ENCODE peak calls at places on chromosomes 6 and 20, in nine cellular contexts. One of them, this sample, is unnamed.

GRCh38 chr6:51704932-51705540 is 382.4 kb downstream of the PKHD1 start:
- DNase-seq in NCI-H774: no peak
- DNase-seq in activated naive CD4-positive, alpha-beta T cell: no peak
- DNase-seq in EH: no peak
- DNase-seq in cardiac fibroblast: no peak
- DNase-seq in A172: no peak
- DNase-seq in tibial nerve: no peak
- DNase-seq in activated CD4-positive, alpha-beta T cell treated with anti-CD3 and anti-CD28 coated beads, Interleukin-2, amount 50 U/mL, for 1 hour: no peak
- DNase-seq in NCI-H526: no peak
- DNase-seq in this sample: no peak

GRCh38 chr20:64131406-64131805 is 24.0 kb upstream of the NPBWR2 start:
- DNase-seq in NCI-H774: peak; percentile 40
- DNase-seq in activated naive CD4-positive, alpha-beta T cell: no peak
- DNase-seq in EH: peak; percentile 34
- DNase-seq in cardiac fibroblast: peak; percentile 11
- DNase-seq in A172: no peak
- DNase-seq in tibial nerve: no peak
- DNase-seq in activated CD4-positive, alpha-beta T cell treated with anti-CD3 and anti-CD28 coated beads, Interleukin-2, amount 50 U/mL, for 1 hour: no peak
- DNase-seq in NCI-H526: no peak
- DNase-seq in this sample: peak; percentile 31

GRCh38 chr20:48189177-48189576 is 403.9 kb upstream of the SULF2 start:
- DNase-seq in NCI-H774: no peak
- DNase-seq in activated naive CD4-positive, alpha-beta T cell: no peak
- DNase-seq in EH: peak; percentile 71
- DNase-seq in cardiac fibroblast: no peak
- DNase-seq in A172: peak; percentile 44
- DNase-seq in tibial nerve: no peak
- DNase-seq in activated CD4-positive, alpha-beta T cell treated with anti-CD3 and anti-CD28 coated beads, Interleukin-2, amount 50 U/mL, for 1 hour: no peak
- DNase-seq in NCI-H526: peak; percentile 30
- DNase-seq in this sample: peak; percentile 60

GRCh38 chr6:33028220-33028849 is 18.9 kb upstream of the HLA-DOA start:
- DNase-seq in NCI-H774: no peak
- DNase-seq in activated naive CD4-positive, alpha-beta T cell: no peak
- DNase-seq in EH: no peak
- DNase-seq in cardiac fibroblast: no peak
- DNase-seq in A172: no peak
- DNase-seq in tibial nerve: no peak
- DNase-seq in activated CD4-positive, alpha-beta T cell treated with anti-CD3 and anti-CD28 coated beads, Interleukin-2, amount 50 U/mL, for 1 hour: no peak
- DNase-seq in NCI-H526: no peak
- DNase-seq in this sample: no peak

GRCh38 chr6:1130692-1131091 is 181.2 kb upstream of the FOXQ1 start:
- DNase-seq in NCI-H774: no peak
- DNase-seq in activated naive CD4-positive, alpha-beta T cell: no peak
- DNase-seq in EH: no peak
- DNase-seq in cardiac fibroblast: no peak
- DNase-seq in A172: no peak
- DNase-seq in tibial nerve: no peak
- DNase-seq in activated CD4-positive, alpha-beta T cell treated with anti-CD3 and anti-CD28 coated beads, Interleukin-2, amount 50 U/mL, for 1 hour: no peak
- DNase-seq in NCI-H526: no peak
- DNase-seq in this sample: no peak

GRCh38 chr20:48722737-48723191 is 105.0 kb downstream of the PREX1 start:
- DNase-seq in NCI-H774: no peak
- DNase-seq in activated naive CD4-positive, alpha-beta T cell: no peak
- DNase-seq in EH: peak; percentile 22
- DNase-seq in cardiac fibroblast: peak; percentile 69
- DNase-seq in A172: peak; percentile 35
- DNase-seq in tibial nerve: peak; percentile 29
- DNase-seq in activated CD4-positive, alpha-beta T cell treated with anti-CD3 and anti-CD28 coated beads, Interleukin-2, amount 50 U/mL, for 1 hour: no peak
- DNase-seq in NCI-H526: peak; percentile 92
- DNase-seq in this sample: peak; percentile 68

GRCh38 chr20:53677447-53678314 is 84.0 kb upstream of the ZNF217 start:
- DNase-seq in NCI-H774: no peak
- DNase-seq in activated naive CD4-positive, alpha-beta T cell: peak; percentile 19
- DNase-seq in EH: peak; percentile 62
- DNase-seq in cardiac fibroblast: peak; percentile 50
- DNase-seq in A172: no peak
- DNase-seq in tibial nerve: peak; percentile 48
- DNase-seq in activated CD4-positive, alpha-beta T cell treated with anti-CD3 and anti-CD28 coated beads, Interleukin-2, amount 50 U/mL, for 1 hour: no peak
- DNase-seq in NCI-H526: peak; percentile 39
- DNase-seq in this sample: peak; percentile 49

GRCh38 chr20:57211406-57211805 is 55.0 kb downstream of the BMP7 start:
- DNase-seq in NCI-H774: no peak
- DNase-seq in activated naive CD4-positive, alpha-beta T cell: no peak
- DNase-seq in EH: no peak
- DNase-seq in cardiac fibroblast: no peak
- DNase-seq in A172: no peak
- DNase-seq in tibial nerve: no peak
- DNase-seq in activated CD4-positive, alpha-beta T cell treated with anti-CD3 and anti-CD28 coated beads, Interleukin-2, amount 50 U/mL, for 1 hour: no peak
- DNase-seq in NCI-H526: no peak
- DNase-seq in this sample: no peak

GRCh38 chr20:59159091-59159821 is 4.4 kb upstream of the ZNF831 start:
- DNase-seq in NCI-H774: no peak
- DNase-seq in activated naive CD4-positive, alpha-beta T cell: peak; percentile 34
- DNase-seq in EH: no peak
- DNase-seq in cardiac fibroblast: no peak
- DNase-seq in A172: no peak
- DNase-seq in tibial nerve: no peak
- DNase-seq in activated CD4-positive, alpha-beta T cell treated with anti-CD3 and anti-CD28 coated beads, Interleukin-2, amount 50 U/mL, for 1 hour: peak; percentile 69
- DNase-seq in NCI-H526: peak; percentile 12
- DNase-seq in this sample: no peak

GRCh38 chr6:12483712-12484111 is 193.6 kb downstream of the EDN1 start:
- DNase-seq in NCI-H774: no peak
- DNase-seq in activated naive CD4-positive, alpha-beta T cell: no peak
- DNase-seq in EH: peak; percentile 93
- DNase-seq in cardiac fibroblast: peak; percentile 96
- DNase-seq in A172: peak; percentile 99
- DNase-seq in tibial nerve: no peak
- DNase-seq in activated CD4-positive, alpha-beta T cell treated with anti-CD3 and anti-CD28 coated beads, Interleukin-2, amount 50 U/mL, for 1 hour: no peak
- DNase-seq in NCI-H526: no peak
- DNase-seq in this sample: peak; percentile 81

GRCh38 chr6:53979468-53980067 is 131.7 kb upstream of the MLIP start:
- DNase-seq in NCI-H774: peak; percentile 19
- DNase-seq in activated naive CD4-positive, alpha-beta T cell: no peak
- DNase-seq in EH: peak; percentile 49
- DNase-seq in cardiac fibroblast: peak; percentile 74
- DNase-seq in A172: peak; percentile 41
- DNase-seq in tibial nerve: peak; percentile 64
- DNase-seq in activated CD4-positive, alpha-beta T cell treated with anti-CD3 and anti-CD28 coated beads, Interleukin-2, amount 50 U/mL, for 1 hour: no peak
- DNase-seq in NCI-H526: peak; percentile 32
- DNase-seq in this sample: peak; percentile 58

GRCh38 chr6:80527552-80528052 is 421.1 kb downstream of the BCKDHB start:
- DNase-seq in NCI-H774: peak; percentile 93
- DNase-seq in activated naive CD4-positive, alpha-beta T cell: no peak
- DNase-seq in EH: no peak
- DNase-seq in cardiac fibroblast: no peak
- DNase-seq in A172: no peak
- DNase-seq in tibial nerve: no peak
- DNase-seq in activated CD4-positive, alpha-beta T cell treated with anti-CD3 and anti-CD28 coated beads, Interleukin-2, amount 50 U/mL, for 1 hour: no peak
- DNase-seq in NCI-H526: peak; percentile 91
- DNase-seq in this sample: no peak

GRCh38 chr6:122426597-122426996 is 27.1 kb downstream of the HSF2 start:
- DNase-seq in NCI-H774: no peak
- DNase-seq in activated naive CD4-positive, alpha-beta T cell: no peak
- DNase-seq in EH: peak; percentile 3
- DNase-seq in cardiac fibroblast: no peak
- DNase-seq in A172: no peak
- DNase-seq in tibial nerve: no peak
- DNase-seq in activated CD4-positive, alpha-beta T cell treated with anti-CD3 and anti-CD28 coated beads, Interleukin-2, amount 50 U/mL, for 1 hour: no peak
- DNase-seq in NCI-H526: no peak
- DNase-seq in this sample: no peak

GRCh38 chr20:60009826-60010616 is 51.8 kb downstream of the CDH26 start:
- DNase-seq in NCI-H774: no peak
- DNase-seq in activated naive CD4-positive, alpha-beta T cell: no peak
- DNase-seq in EH: no peak
- DNase-seq in cardiac fibroblast: no peak
- DNase-seq in A172: no peak
- DNase-seq in tibial nerve: no peak
- DNase-seq in activated CD4-positive, alpha-beta T cell treated with anti-CD3 and anti-CD28 coated beads, Interleukin-2, amount 50 U/mL, for 1 hour: no peak
- DNase-seq in NCI-H526: no peak
- DNase-seq in this sample: no peak

GRCh38 chr20:62651285-62652021 is 9.2 kb downstream of the SLCO4A1 start:
- DNase-seq in NCI-H774: no peak
- DNase-seq in activated naive CD4-positive, alpha-beta T cell: peak; percentile 85
- DNase-seq in EH: no peak
- DNase-seq in cardiac fibroblast: no peak
- DNase-seq in A172: no peak
- DNase-seq in tibial nerve: peak; percentile 62
- DNase-seq in activated CD4-positive, alpha-beta T cell treated with anti-CD3 and anti-CD28 coated beads, Interleukin-2, amount 50 U/mL, for 1 hour: peak; percentile 90
- DNase-seq in NCI-H526: no peak
- DNase-seq in this sample: no peak

GRCh38 chr20:62795023-62795761 is 1.1 kb upstream of the MRGBP start:
- DNase-seq in NCI-H774: no peak
- DNase-seq in activated naive CD4-positive, alpha-beta T cell: peak; percentile 68
- DNase-seq in EH: peak; percentile 62
- DNase-seq in cardiac fibroblast: peak; percentile 47
- DNase-seq in A172: no peak
- DNase-seq in tibial nerve: peak; percentile 42
- DNase-seq in activated CD4-positive, alpha-beta T cell treated with anti-CD3 and anti-CD28 coated beads, Interleukin-2, amount 50 U/mL, for 1 hour: peak; percentile 58
- DNase-seq in NCI-H526: peak; percentile 63
- DNase-seq in this sample: peak; percentile 54

GRCh38 chr6:12354499-12354898 is 64.3 kb downstream of the EDN1 start:
- DNase-seq in NCI-H774: no peak
- DNase-seq in activated naive CD4-positive, alpha-beta T cell: no peak
- DNase-seq in EH: peak; percentile 54
- DNase-seq in cardiac fibroblast: peak; percentile 98
- DNase-seq in A172: no peak
- DNase-seq in tibial nerve: no peak
- DNase-seq in activated CD4-positive, alpha-beta T cell treated with anti-CD3 and anti-CD28 coated beads, Interleukin-2, amount 50 U/mL, for 1 hour: no peak
- DNase-seq in NCI-H526: no peak
- DNase-seq in this sample: peak; percentile 63

GRCh38 chr6:13239530-13240455 is 88.5 kb downstream of the TBC1D7 start:
- DNase-seq in NCI-H774: no peak
- DNase-seq in activated naive CD4-positive, alpha-beta T cell: no peak
- DNase-seq in EH: no peak
- DNase-seq in cardiac fibroblast: no peak
- DNase-seq in A172: no peak
- DNase-seq in tibial nerve: no peak
- DNase-seq in activated CD4-positive, alpha-beta T cell treated with anti-CD3 and anti-CD28 coated beads, Interleukin-2, amount 50 U/mL, for 1 hour: no peak
- DNase-seq in NCI-H526: no peak
- DNase-seq in this sample: no peak

GRCh38 chr6:17869010-17869752 is 118.3 kb downstream of the KIF13A start:
- DNase-seq in NCI-H774: no peak
- DNase-seq in activated naive CD4-positive, alpha-beta T cell: no peak
- DNase-seq in EH: peak; percentile 81
- DNase-seq in cardiac fibroblast: peak; percentile 39
- DNase-seq in A172: peak; percentile 56
- DNase-seq in tibial nerve: no peak
- DNase-seq in activated CD4-positive, alpha-beta T cell treated with anti-CD3 and anti-CD28 coated beads, Interleukin-2, amount 50 U/mL, for 1 hour: no peak
- DNase-seq in NCI-H526: no peak
- DNase-seq in this sample: peak; percentile 52

GRCh38 chr20:58810879-58811250 is 39.8 kb downstream of the GNAS-AS1 start:
- DNase-seq in NCI-H774: no peak
- DNase-seq in activated naive CD4-positive, alpha-beta T cell: no peak
- DNase-seq in EH: no peak
- DNase-seq in cardiac fibroblast: no peak
- DNase-seq in A172: no peak
- DNase-seq in tibial nerve: no peak
- DNase-seq in activated CD4-positive, alpha-beta T cell treated with anti-CD3 and anti-CD28 coated beads, Interleukin-2, amount 50 U/mL, for 1 hour: no peak
- DNase-seq in NCI-H526: no peak
- DNase-seq in this sample: no peak

GRCh38 chr20:31674895-31675827 is 37.4 kb downstream of the COX4I2 start:
- DNase-seq in NCI-H774: no peak
- DNase-seq in activated naive CD4-positive, alpha-beta T cell: peak; percentile 22
- DNase-seq in EH: peak; percentile 82
- DNase-seq in cardiac fibroblast: peak; percentile 92
- DNase-seq in A172: peak; percentile 96
- DNase-seq in tibial nerve: peak; percentile 60
- DNase-seq in activated CD4-positive, alpha-beta T cell treated with anti-CD3 and anti-CD28 coated beads, Interleukin-2, amount 50 U/mL, for 1 hour: peak; percentile 43
- DNase-seq in NCI-H526: no peak
- DNase-seq in this sample: peak; percentile 90

GRCh38 chr6:166997768-166998255 is 1.4 kb upstream of the CEP43 start:
- DNase-seq in NCI-H774: peak; percentile 35
- DNase-seq in activated naive CD4-positive, alpha-beta T cell: peak; percentile 8
- DNase-seq in EH: peak; percentile 76
- DNase-seq in cardiac fibroblast: peak; percentile 81
- DNase-seq in A172: peak; percentile 55
- DNase-seq in tibial nerve: no peak
- DNase-seq in activated CD4-positive, alpha-beta T cell treated with anti-CD3 and anti-CD28 coated beads, Interleukin-2, amount 50 U/mL, for 1 hour: peak; percentile 42
- DNase-seq in NCI-H526: peak; percentile 73
- DNase-seq in this sample: peak; percentile 80

GRCh38 chr6:6730831-6731230 is 142.3 kb downstream of the LY86 start:
- DNase-seq in NCI-H774: no peak
- DNase-seq in activated naive CD4-positive, alpha-beta T cell: no peak
- DNase-seq in EH: peak; percentile 86
- DNase-seq in cardiac fibroblast: peak; percentile 85
- DNase-seq in A172: peak; percentile 72
- DNase-seq in tibial nerve: no peak
- DNase-seq in activated CD4-positive, alpha-beta T cell treated with anti-CD3 and anti-CD28 coated beads, Interleukin-2, amount 50 U/mL, for 1 hour: no peak
- DNase-seq in NCI-H526: no peak
- DNase-seq in this sample: peak; percentile 43

GRCh38 chr20:44644384-44645131 is 6.9 kb downstream of the ADA start:
- DNase-seq in NCI-H774: no peak
- DNase-seq in activated naive CD4-positive, alpha-beta T cell: peak; percentile 17
- DNase-seq in EH: no peak
- DNase-seq in cardiac fibroblast: no peak
- DNase-seq in A172: no peak
- DNase-seq in tibial nerve: no peak
- DNase-seq in activated CD4-positive, alpha-beta T cell treated with anti-CD3 and anti-CD28 coated beads, Interleukin-2, amount 50 U/mL, for 1 hour: peak; percentile 47
- DNase-seq in NCI-H526: no peak
- DNase-seq in this sample: peak; percentile 24

GRCh38 chr6:101400341-101400740 is 6.8 kb downstream of the GRIK2 start:
- DNase-seq in NCI-H774: no peak
- DNase-seq in activated naive CD4-positive, alpha-beta T cell: no peak
- DNase-seq in EH: no peak
- DNase-seq in cardiac fibroblast: no peak
- DNase-seq in A172: no peak
- DNase-seq in tibial nerve: no peak
- DNase-seq in activated CD4-positive, alpha-beta T cell treated with anti-CD3 and anti-CD28 coated beads, Interleukin-2, amount 50 U/mL, for 1 hour: no peak
- DNase-seq in NCI-H526: no peak
- DNase-seq in this sample: no peak

GRCh38 chr6:11207199-11207968 is 25.1 kb downstream of the NEDD9 start:
- DNase-seq in NCI-H774: no peak
- DNase-seq in activated naive CD4-positive, alpha-beta T cell: no peak
- DNase-seq in EH: peak; percentile 97
- DNase-seq in cardiac fibroblast: peak; percentile 100
- DNase-seq in A172: peak; percentile 95
- DNase-seq in tibial nerve: peak; percentile 74
- DNase-seq in activated CD4-positive, alpha-beta T cell treated with anti-CD3 and anti-CD28 coated beads, Interleukin-2, amount 50 U/mL, for 1 hour: no peak
- DNase-seq in NCI-H526: no peak
- DNase-seq in this sample: peak; percentile 89

GRCh38 chr6:131762984-131763383 is 44.8 kb upstream of the ENPP1 start:
- DNase-seq in NCI-H774: no peak
- DNase-seq in activated naive CD4-positive, alpha-beta T cell: no peak
- DNase-seq in EH: peak; percentile 54
- DNase-seq in cardiac fibroblast: no peak
- DNase-seq in A172: no peak
- DNase-seq in tibial nerve: no peak
- DNase-seq in activated CD4-positive, alpha-beta T cell treated with anti-CD3 and anti-CD28 coated beads, Interleukin-2, amount 50 U/mL, for 1 hour: no peak
- DNase-seq in NCI-H526: no peak
- DNase-seq in this sample: no peak

GRCh38 chr20:64049060-64049886 is at the start of gene SOX18:
- DNase-seq in NCI-H774: no peak
- DNase-seq in activated naive CD4-positive, alpha-beta T cell: no peak
- DNase-seq in EH: peak; percentile 51
- DNase-seq in cardiac fibroblast: peak; percentile 29
- DNase-seq in A172: no peak
- DNase-seq in tibial nerve: no peak
- DNase-seq in activated CD4-positive, alpha-beta T cell treated with anti-CD3 and anti-CD28 coated beads, Interleukin-2, amount 50 U/mL, for 1 hour: peak; percentile 30
- DNase-seq in NCI-H526: no peak
- DNase-seq in this sample: peak; percentile 93